ENCODE peak calls at places on chromosome 16, in seven cellular contexts. O, A, G, H, F, M and Z are unnamed samples.

GRCh38 chr16:8568231-8568617 is 22.1 kb downstream of the TMEM114 start:
- DNase-seq in O (no peak), A (no peak), G (peak), H (no peak), F (no peak), M (no peak), Z (no peak)

GRCh38 chr16:69311533-69312388 is 611 bp downstream of the VPS4A start:
- DNase-seq in O (peak), A (peak), G (peak), H (peak), F (peak), M (peak), Z (no peak)

GRCh38 chr16:79621027-79621426 is 20.5 kb upstream of the MAF start:
- DNase-seq in O (no peak), A (no peak), G (no peak), H (no peak), F (no peak), M (no peak), Z (no peak)

GRCh38 chr16:86452451-86452850 is 57.9 kb upstream of the FOXF1 start:
- DNase-seq in O (no peak), A (no peak), G (no peak), H (no peak), F (no peak), M (no peak), Z (no peak)

GRCh38 chr16:75139498-75139897 is 8.8 kb upstream of the ZFP1 start:
- DNase-seq in O (no peak), A (no peak), G (no peak), H (no peak), F (no peak), M (no peak), Z (no peak)

GRCh38 chr16:86389566-86390328 is 120.6 kb upstream of the FOXF1 start:
- DNase-seq in O (no peak), A (no peak), G (no peak), H (no peak), F (no peak), M (no peak), Z (no peak)

GRCh38 chr16:53743149-53743566 is 39.2 kb downstream of the FTO start:
- DNase-seq in O (no peak), A (no peak), G (peak), H (peak), F (no peak), M (peak), Z (no peak)

GRCh38 chr16:23317266-23317661 is 15.2 kb downstream of the SCNN1B start:
- DNase-seq in O (no peak), A (no peak), G (no peak), H (no peak), F (no peak), M (no peak), Z (no peak)

GRCh38 chr16:4052801-4053662 is 63.2 kb downstream of the ADCY9 start:
- DNase-seq in O (no peak), A (no peak), G (peak), H (peak), F (peak), M (no peak), Z (no peak)

GRCh38 chr16:14110728-14111251 is 39.7 kb downstream of the MRTFB start:
- DNase-seq in O (no peak), A (no peak), G (no peak), H (no peak), F (no peak), M (no peak), Z (no peak)

GRCh38 chr16:3458278-3458851 is 14.9 kb downstream of the NAA60 start:
- DNase-seq in O (no peak), A (no peak), G (peak), H (peak), F (no peak), M (no peak), Z (no peak)

GRCh38 chr16:86396318-86396882 is 113.9 kb upstream of the FOXF1 start:
- DNase-seq in O (no peak), A (no peak), G (peak), H (no peak), F (no peak), M (no peak), Z (no peak)

GRCh38 chr16:84033251-84034195 is 9.1 kb downstream of the SLC38A8 start:
- DNase-seq in O (no peak), A (no peak), G (no peak), H (no peak), F (no peak), M (no peak), Z (no peak)

GRCh38 chr16:15445450-15445849 is 11.1 kb downstream of the BMERB1 start:
- DNase-seq in O (no peak), A (no peak), G (no peak), H (no peak), F (no peak), M (no peak), Z (no peak)

GRCh38 chr16:3099395-3099731 is 269 bp upstream of the ZSCAN10 start:
- DNase-seq in O (no peak), A (no peak), G (no peak), H (no peak), F (no peak), M (no peak), Z (no peak)

GRCh38 chr16:31276600-31276999 is 16.8 kb downstream of the ITGAM start:
- DNase-seq in O (no peak), A (no peak), G (no peak), H (no peak), F (no peak), M (no peak), Z (no peak)

GRCh38 chr16:424033-424622 is 1.3 kb upstream of the RAB11FIP3 start:
- DNase-seq in O (no peak), A (no peak), G (peak), H (no peak), F (peak), M (no peak), Z (no peak)

GRCh38 chr16:52404546-52404945 is 142.4 kb downstream of the TOX3 start:
- DNase-seq in O (no peak), A (no peak), G (no peak), H (no peak), F (no peak), M (no peak), Z (no peak)

GRCh38 chr16:49350265-49351103 is 23.1 kb upstream of the C16orf78 start:
- DNase-seq in O (peak), A (peak), G (peak), H (peak), F (no peak), M (peak), Z (peak)

GRCh38 chr16:57639172-57639571 is 10.7 kb downstream of the ADGRG1 start:
- DNase-seq in O (peak), A (no peak), G (peak), H (no peak), F (no peak), M (peak), Z (peak)

GRCh38 chr16:28067604-28068382 is 4.3 kb upstream of the GSG1L start:
- DNase-seq in O (no peak), A (no peak), G (no peak), H (no peak), F (no peak), M (no peak), Z (no peak)

GRCh38 chr16:14300631-14301149 is 229.6 kb downstream of the MRTFB start:
- DNase-seq in O (peak), A (no peak), G (peak), H (peak), F (peak), M (peak), Z (peak)

GRCh38 chr16:67845291-67846062 is 1.3 kb upstream of the NUTF2 start:
- DNase-seq in O (no peak), A (no peak), G (peak), H (peak), F (no peak), M (no peak), Z (no peak)